ENCODE peak calls at places on chromosomes 3 and 15, in ten cellular contexts. H, I, P, W, S, R, E, B, D and Z are unnamed samples.

GRCh38 chr3:65914032-65914739 is 124.5 kb downstream of the MAGI1 start:
- DNase-seq in H (no peak), I (no peak), P (no peak), W (no peak), S (no peak), R (no peak), E (no peak), B (no peak), D (no peak), Z (no peak)

GRCh38 chr3:63970596-63971468 is 52.5 kb downstream of the PSMD6 start:
- DNase-seq in H (no peak), I (peak; percentile 54), P (peak; percentile 18), W (no peak), S (no peak), R (no peak), E (no peak), B (peak; percentile 28), D (no peak), Z (no peak)

GRCh38 chr3:24249523-24249922 is 245.1 kb downstream of the THRB start:
- DNase-seq in H (no peak), I (no peak), P (no peak), W (no peak), S (no peak), R (no peak), E (no peak), B (no peak), D (no peak), Z (no peak)

GRCh38 chr3:134428396-134428795 is 54.1 kb upstream of the AMOTL2 start:
- DNase-seq in H (no peak), I (no peak), P (no peak), W (no peak), S (no peak), R (no peak), E (no peak), B (no peak), D (no peak), Z (no peak)

GRCh38 chr3:152688313-152688712 is 146.6 kb upstream of the P2RY1 start:
- DNase-seq in H (no peak), I (no peak), P (no peak), W (no peak), S (no peak), R (peak; percentile 64), E (no peak), B (no peak), D (no peak), Z (no peak)

GRCh38 chr3:88810455-88810854 is 297.0 kb upstream of the EPHA3 start:
- DNase-seq in H (no peak), I (peak; percentile 10), P (no peak), W (no peak), S (no peak), R (peak; percentile 66), E (no peak), B (no peak), D (no peak), Z (no peak)

GRCh38 chr3:123021986-123022510 is 5.5 kb downstream of the SEMA5B start:
- DNase-seq in H (no peak), I (no peak), P (no peak), W (no peak), S (no peak), R (no peak), E (no peak), B (no peak), D (no peak), Z (no peak)

GRCh38 chr3:49017978-49018706 is at the start of gene DALRD3:
- DNase-seq in H (peak; percentile 73), I (peak; percentile 51), P (peak; percentile 72), W (peak; percentile 33), S (peak; percentile 79), R (peak; percentile 66), E (peak; percentile 92), B (peak; percentile 79), D (peak; percentile 73), Z (peak; percentile 77)

GRCh38 chr15:51071609-51072008 is 23.1 kb downstream of the TNFAIP8L3 start:
- DNase-seq in H (no peak), I (no peak), P (no peak), W (no peak), S (no peak), R (no peak), E (no peak), B (no peak), D (no peak), Z (no peak)

GRCh38 chr3:67526246-67526645 is 128.2 kb downstream of the SUCLG2 start:
- DNase-seq in H (peak; percentile 69), I (peak; percentile 84), P (no peak), W (no peak), S (no peak), R (peak; percentile 73), E (no peak), B (peak; percentile 69), D (no peak), Z (no peak)

GRCh38 chr15:74863239-74864056 is 9.7 kb downstream of the SCAMP2 start:
- DNase-seq in H (no peak), I (no peak), P (no peak), W (no peak), S (no peak), R (peak; percentile 68), E (no peak), B (no peak), D (no peak), Z (peak; percentile 48)

GRCh38 chr15:39869858-39870515 is 50.1 kb downstream of the GPR176 start:
- DNase-seq in H (no peak), I (peak; percentile 64), P (no peak), W (no peak), S (no peak), R (no peak), E (no peak), B (no peak), D (no peak), Z (no peak)

GRCh38 chr3:46350262-46350565 is 3.7 kb upstream of the CCR2 start:
- DNase-seq in H (no peak), I (no peak), P (no peak), W (no peak), S (no peak), R (no peak), E (no peak), B (no peak), D (no peak), Z (no peak)

GRCh38 chr3:117483839-117484238 is 774.3 kb downstream of the TUSC7 start:
- DNase-seq in H (no peak), I (no peak), P (no peak), W (no peak), S (no peak), R (no peak), E (no peak), B (no peak), D (no peak), Z (no peak)

GRCh38 chr3:385151-385550 is 188.6 kb downstream of the CHL1 start:
- DNase-seq in H (no peak), I (no peak), P (no peak), W (no peak), S (no peak), R (peak; percentile 62), E (no peak), B (no peak), D (no peak), Z (no peak)

GRCh38 chr15:40749151-40749630 is 5.9 kb downstream of the RMDN3 start:
- DNase-seq in H (no peak), I (no peak), P (no peak), W (no peak), S (no peak), R (no peak), E (no peak), B (no peak), D (no peak), Z (no peak)

GRCh38 chr15:82100116-82100795 is 54.4 kb upstream of the MEX3B start:
- DNase-seq in H (peak; percentile 47), I (no peak), P (no peak), W (no peak), S (no peak), R (no peak), E (no peak), B (peak; percentile 51), D (no peak), Z (no peak)

GRCh38 chr3:11297126-11297525 is 24.9 kb downstream of the ATG7 start:
- DNase-seq in H (no peak), I (no peak), P (no peak), W (no peak), S (no peak), R (no peak), E (no peak), B (no peak), D (no peak), Z (no peak)

GRCh38 chr15:75036269-75036668 is 12.9 kb downstream of the PPCDC start:
- DNase-seq in H (peak; percentile 17), I (no peak), P (no peak), W (no peak), S (no peak), R (peak; percentile 88), E (no peak), B (no peak), D (peak; percentile 68), Z (no peak)

GRCh38 chr15:44482088-44482487 is 54.7 kb downstream of the CTDSPL2 start:
- DNase-seq in H (no peak), I (no peak), P (peak; percentile 6), W (no peak), S (no peak), R (no peak), E (no peak), B (no peak), D (no peak), Z (no peak)

GRCh38 chr15:40495516-40495915 is 24.7 kb downstream of the CHST14 start:
- DNase-seq in H (no peak), I (no peak), P (no peak), W (no peak), S (no peak), R (no peak), E (no peak), B (no peak), D (no peak), Z (no peak)

GRCh38 chr15:27601239-27601942 is 497.7 kb downstream of the OCA2 start:
- DNase-seq in H (no peak), I (no peak), P (no peak), W (no peak), S (no peak), R (peak; percentile 52), E (no peak), B (no peak), D (no peak), Z (no peak)

GRCh38 chr3:164401923-164402322 is 676.4 kb downstream of the SI start:
- DNase-seq in H (no peak), I (no peak), P (no peak), W (no peak), S (no peak), R (no peak), E (no peak), B (no peak), D (no peak), Z (no peak)

GRCh38 chr3:184284696-184285095 is 8.9 kb downstream of the ECE2 start:
- DNase-seq in H (peak; percentile 87), I (peak; percentile 80), P (peak; percentile 58), W (peak; percentile 78), S (no peak), R (peak; percentile 73), E (peak; percentile 49), B (peak; percentile 81), D (no peak), Z (peak; percentile 61)

GRCh38 chr3:173938159-173938558 is 540.6 kb downstream of the NLGN1 start:
- DNase-seq in H (peak; percentile 31), I (peak; percentile 44), P (peak; percentile 3), W (no peak), S (no peak), R (peak; percentile 9), E (no peak), B (no peak), D (no peak), Z (no peak)

GRCh38 chr3:151460774-151461450 is at the start of gene IGSF10:
- DNase-seq in H (peak; percentile 55), I (no peak), P (no peak), W (peak; percentile 53), S (peak; percentile 57), R (no peak), E (no peak), B (peak; percentile 65), D (peak; percentile 13), Z (no peak)

GRCh38 chr3:22245122-22245521 is 494.1 kb upstream of the ZNF385D start:
- DNase-seq in H (peak; percentile 81), I (peak; percentile 81), P (no peak), W (no peak), S (no peak), R (peak; percentile 76), E (no peak), B (peak; percentile 72), D (no peak), Z (no peak)

GRCh38 chr3:128497305-128498126 is 4.5 kb upstream of the GATA2 start:
- DNase-seq in H (peak; percentile 87), I (peak; percentile 29), P (no peak), W (peak; percentile 45), S (peak; percentile 75), R (peak; percentile 36), E (peak; percentile 87), B (peak; percentile 83), D (peak; percentile 61), Z (peak; percentile 85)